ENCODE peak calls at places on chromosomes 3 and 15, in four cellular contexts. One of them, this sample, is unnamed.
A peak's percentile ranks its signal among the peaks of the same experiment; 100 is the strongest.

GRCh38 chr15:75786564-75786925 is 56.7 kb upstream of the UBE2Q2 start:
- DNase-seq in mucosa of gallbladder: no peak
- DNase-seq in neural progenitor cell: no peak
- DNase-seq in GM10248: no peak
- DNase-seq in this sample: no peak

GRCh38 chr3:113743006-113743639 is 2.9 kb downstream of the NAA50 start:
- DNase-seq in mucosa of gallbladder: no peak
- DNase-seq in neural progenitor cell: no peak
- DNase-seq in GM10248: no peak
- DNase-seq in this sample: no peak

GRCh38 chr3:45606991-45607712 is 12.6 kb downstream of the LIMD1 start:
- DNase-seq in mucosa of gallbladder: no peak
- DNase-seq in neural progenitor cell: no peak
- DNase-seq in GM10248: no peak
- DNase-seq in this sample: no peak

GRCh38 chr3:120145498-120146285 is 51.4 kb upstream of the GSK3B start:
- DNase-seq in mucosa of gallbladder: no peak
- DNase-seq in neural progenitor cell: no peak
- DNase-seq in GM10248: no peak
- DNase-seq in this sample: peak; percentile 37

GRCh38 chr3:195899701-195900425 is 8.5 kb downstream of the TNK2 start:
- DNase-seq in mucosa of gallbladder: no peak
- DNase-seq in neural progenitor cell: no peak
- DNase-seq in GM10248: no peak
- DNase-seq in this sample: no peak

GRCh38 chr15:33031324-33031736 is 163.2 kb downstream of the FMN1 start:
- DNase-seq in mucosa of gallbladder: no peak
- DNase-seq in neural progenitor cell: no peak
- DNase-seq in GM10248: no peak
- DNase-seq in this sample: peak; percentile 13

GRCh38 chr3:13850161-13850945 is 29.5 kb downstream of the WNT7A start:
- DNase-seq in mucosa of gallbladder: peak; percentile 44
- DNase-seq in neural progenitor cell: peak; percentile 18
- DNase-seq in GM10248: no peak
- DNase-seq in this sample: peak; percentile 97

GRCh38 chr3:172601066-172601832 is 78.0 kb upstream of the TNFSF10 start:
- DNase-seq in mucosa of gallbladder: peak; percentile 51
- DNase-seq in neural progenitor cell: no peak
- DNase-seq in GM10248: no peak
- DNase-seq in this sample: no peak

GRCh38 chr3:23002846-23003800 is 200.0 kb upstream of the UBE2E2 start:
- DNase-seq in mucosa of gallbladder: peak; percentile 28
- DNase-seq in neural progenitor cell: no peak
- DNase-seq in GM10248: no peak
- DNase-seq in this sample: no peak

GRCh38 chr3:190983875-190984274 is 121.4 kb upstream of the GMNC start:
- DNase-seq in mucosa of gallbladder: no peak
- DNase-seq in neural progenitor cell: no peak
- DNase-seq in GM10248: no peak
- DNase-seq in this sample: no peak

GRCh38 chr15:61748529-61748928 is 311.7 kb downstream of the VPS13C start:
- DNase-seq in mucosa of gallbladder: no peak
- DNase-seq in neural progenitor cell: no peak
- DNase-seq in GM10248: no peak
- DNase-seq in this sample: no peak

GRCh38 chr3:122183521-122183892 is at the start of gene CASR:
- DNase-seq in mucosa of gallbladder: peak; percentile 51
- DNase-seq in neural progenitor cell: peak; percentile 34
- DNase-seq in GM10248: peak; percentile 23
- DNase-seq in this sample: peak; percentile 38

GRCh38 chr3:101814835-101815234 is 34.5 kb upstream of the NFKBIZ start:
- DNase-seq in mucosa of gallbladder: no peak
- DNase-seq in neural progenitor cell: no peak
- DNase-seq in GM10248: no peak
- DNase-seq in this sample: no peak

GRCh38 chr3:186990878-186991308 is 60.6 kb downstream of the ST6GAL1 start:
- DNase-seq in mucosa of gallbladder: no peak
- DNase-seq in neural progenitor cell: no peak
- DNase-seq in GM10248: no peak
- DNase-seq in this sample: no peak

GRCh38 chr3:171758109-171758508 is 52.2 kb downstream of the PLD1 start:
- DNase-seq in mucosa of gallbladder: no peak
- DNase-seq in neural progenitor cell: no peak
- DNase-seq in GM10248: no peak
- DNase-seq in this sample: no peak

GRCh38 chr3:11819146-11819545 is 27.5 kb downstream of the TAMM41 start:
- DNase-seq in mucosa of gallbladder: no peak
- DNase-seq in neural progenitor cell: no peak
- DNase-seq in GM10248: no peak
- DNase-seq in this sample: no peak

GRCh38 chr15:47188766-47189507 is 528.4 kb upstream of the SEMA6D start:
- DNase-seq in mucosa of gallbladder: no peak
- DNase-seq in neural progenitor cell: no peak
- DNase-seq in GM10248: no peak
- DNase-seq in this sample: no peak

GRCh38 chr3:114437897-114438296 is 144.1 kb downstream of the TIGIT start:
- DNase-seq in mucosa of gallbladder: no peak
- DNase-seq in neural progenitor cell: no peak
- DNase-seq in GM10248: no peak
- DNase-seq in this sample: no peak

GRCh38 chr15:69154684-69155083 is 5.8 kb upstream of the GLCE start:
- DNase-seq in mucosa of gallbladder: no peak
- DNase-seq in neural progenitor cell: no peak
- DNase-seq in GM10248: no peak
- DNase-seq in this sample: peak; percentile 63

GRCh38 chr3:151228291-151229125 is 25.5 kb upstream of the GPR171 start:
- DNase-seq in mucosa of gallbladder: no peak
- DNase-seq in neural progenitor cell: no peak
- DNase-seq in GM10248: no peak
- DNase-seq in this sample: peak; percentile 43

GRCh38 chr15:75350601-75351331 is 3.9 kb downstream of the NEIL1 start:
- DNase-seq in mucosa of gallbladder: no peak
- DNase-seq in neural progenitor cell: no peak
- DNase-seq in GM10248: no peak
- DNase-seq in this sample: no peak

GRCh38 chr3:85433334-85433733 is 474.5 kb downstream of the CADM2 start:
- DNase-seq in mucosa of gallbladder: no peak
- DNase-seq in neural progenitor cell: no peak
- DNase-seq in GM10248: no peak
- DNase-seq in this sample: peak; percentile 17

GRCh38 chr3:41652931-41653330 is 309.0 kb downstream of the ULK4 start:
- DNase-seq in mucosa of gallbladder: no peak
- DNase-seq in neural progenitor cell: peak; percentile 25
- DNase-seq in GM10248: no peak
- DNase-seq in this sample: peak; percentile 59

GRCh38 chr15:33994005-33994615 is 25.8 kb downstream of the CHRM5 start:
- DNase-seq in mucosa of gallbladder: no peak
- DNase-seq in neural progenitor cell: peak; percentile 56
- DNase-seq in GM10248: no peak
- DNase-seq in this sample: peak; percentile 77